ENCODE peak calls at places on chromosomes 3 and 15, in six cellular contexts. One of them, this sample, is unnamed. For H3K9me3 and H3K27me3, the result is how much of the 10 kb centered on the place peaks cover.

GRCh38 chr15:25568751-25569150 is 129.9 kb upstream of the UBE3A start:
- DNase-seq in GM23248: peak
- DNase-seq in psoas muscle: no peak
- DNase-seq in thoracic aorta: peak
- DNase-seq in tibial artery: peak
- DNase-seq in cardiac muscle cell: no peak
- DNase-seq in this sample: no peak

GRCh38 chr3:124928333-124929202 is 6.0 kb downstream of the MUC13 start:
- DNase-seq in thoracic aorta: no peak
- DNase-seq in GM23248: peak
- DNase-seq in psoas muscle: peak
- DNase-seq in cardiac muscle cell: peak
- DNase-seq in tibial artery: peak
- DNase-seq in this sample: no peak

GRCh38 chr3:57110214-57110613 is 49.8 kb downstream of the SPATA12 start:
- DNase-seq in cardiac muscle cell: no peak
- DNase-seq in GM23248: no peak
- DNase-seq in thoracic aorta: no peak
- DNase-seq in tibial artery: no peak
- DNase-seq in psoas muscle: no peak
- DNase-seq in this sample: no peak

GRCh38 chr15:84992157-84992940 is 10.7 kb downstream of the PDE8A start:
- DNase-seq in thoracic aorta: no peak
- DNase-seq in tibial artery: no peak
- DNase-seq in psoas muscle: no peak
- DNase-seq in cardiac muscle cell: peak
- DNase-seq in GM23248: peak
- DNase-seq in this sample: no peak

GRCh38 chr15:57160823-57161560 is 215.3 kb upstream of the CGNL1 start:
- DNase-seq in GM23248: peak
- DNase-seq in thoracic aorta: no peak
- DNase-seq in cardiac muscle cell: no peak
- DNase-seq in tibial artery: no peak
- DNase-seq in psoas muscle: no peak
- DNase-seq in this sample: no peak

GRCh38 chr3:172520332-172520831 is 2.8 kb downstream of the TNFSF10 start:
- DNase-seq in psoas muscle: no peak
- DNase-seq in GM23248: peak
- DNase-seq in thoracic aorta: no peak
- DNase-seq in tibial artery: no peak
- DNase-seq in cardiac muscle cell: peak
- DNase-seq in this sample: no peak

GRCh38 chr3:45154641-45155147 is 8.5 kb upstream of the CDCP1 start:
- DNase-seq in cardiac muscle cell: no peak
- DNase-seq in thoracic aorta: no peak
- DNase-seq in GM23248: peak
- DNase-seq in psoas muscle: no peak
- DNase-seq in tibial artery: no peak
- DNase-seq in this sample: no peak

GRCh38 chr3:147572970-147573340 is 163.8 kb downstream of the ZIC1 start:
- DNase-seq in tibial artery: no peak
- DNase-seq in psoas muscle: no peak
- DNase-seq in GM23248: peak
- DNase-seq in thoracic aorta: no peak
- DNase-seq in cardiac muscle cell: no peak
- DNase-seq in this sample: no peak

GRCh38 chr15:67863442-67863987 is 23.7 kb upstream of the RNU6-1 start:
- DNase-seq in cardiac muscle cell: peak
- DNase-seq in GM23248: peak
- DNase-seq in tibial artery: peak
- DNase-seq in psoas muscle: peak
- DNase-seq in thoracic aorta: peak
- DNase-seq in this sample: peak

GRCh38 chr15:76764004-76764403 is 141.1 kb downstream of the SCAPER start:
- DNase-seq in psoas muscle: no peak
- DNase-seq in thoracic aorta: no peak
- DNase-seq in tibial artery: no peak
- DNase-seq in GM23248: no peak
- DNase-seq in cardiac muscle cell: no peak
- DNase-seq in this sample: no peak

GRCh38 chr15:78396976-78397375 is 41.0 kb upstream of the IREB2 start:
- DNase-seq in cardiac muscle cell: peak
- DNase-seq in tibial artery: no peak
- DNase-seq in psoas muscle: peak
- DNase-seq in GM23248: peak
- DNase-seq in thoracic aorta: no peak
- DNase-seq in this sample: peak

GRCh38 chr3:15241341-15241740 is 35.3 kb downstream of the CAPN7 start:
- DNase-seq in thoracic aorta: no peak
- DNase-seq in cardiac muscle cell: peak
- DNase-seq in GM23248: peak
- DNase-seq in tibial artery: no peak
- DNase-seq in psoas muscle: peak
- DNase-seq in this sample: no peak

GRCh38 chr3:60742606-60743145 is 508.6 kb downstream of the FHIT start:
- DNase-seq in GM23248: peak
- DNase-seq in psoas muscle: peak
- DNase-seq in thoracic aorta: no peak
- DNase-seq in cardiac muscle cell: peak
- DNase-seq in tibial artery: no peak
- DNase-seq in this sample: no peak

GRCh38 chr3:46490338-46491084 is 7.3 kb upstream of the RTP3 start:
- DNase-seq in thoracic aorta: no peak
- DNase-seq in psoas muscle: no peak
- DNase-seq in cardiac muscle cell: peak
- DNase-seq in GM23248: peak
- DNase-seq in tibial artery: no peak
- DNase-seq in this sample: no peak

GRCh38 chr3:64332461-64333350 is 107.4 kb upstream of the PRICKLE2 start:
- DNase-seq in cardiac muscle cell: no peak
- DNase-seq in psoas muscle: no peak
- DNase-seq in tibial artery: no peak
- DNase-seq in thoracic aorta: no peak
- DNase-seq in GM23248: peak
- DNase-seq in this sample: no peak

GRCh38 chr15:57861805-57862586 is 155.5 kb downstream of the POLR2M start:
- DNase-seq in GM23248: peak
- DNase-seq in thoracic aorta: no peak
- DNase-seq in cardiac muscle cell: peak
- DNase-seq in psoas muscle: no peak
- DNase-seq in tibial artery: no peak
- DNase-seq in this sample: no peak

GRCh38 chr15:72009207-72009606 is 108.7 kb downstream of the MYO9A start:
- DNase-seq in psoas muscle: no peak
- DNase-seq in cardiac muscle cell: no peak
- DNase-seq in GM23248: no peak
- DNase-seq in tibial artery: no peak
- DNase-seq in thoracic aorta: no peak
- DNase-seq in this sample: no peak

GRCh38 chr3:193843447-193844301 is 250.7 kb downstream of the OPA1 start:
- DNase-seq in thoracic aorta: no peak
- DNase-seq in psoas muscle: no peak
- DNase-seq in GM23248: no peak
- DNase-seq in tibial artery: no peak
- DNase-seq in cardiac muscle cell: no peak
- DNase-seq in this sample: no peak

GRCh38 chr3:122760457-122761271 is 33.0 kb downstream of the HSPBAP1 start:
- DNase-seq in GM23248: no peak
- DNase-seq in tibial artery: no peak
- DNase-seq in psoas muscle: no peak
- DNase-seq in cardiac muscle cell: peak
- DNase-seq in thoracic aorta: no peak
- DNase-seq in this sample: no peak

GRCh38 chr3:110647586-110647985 is 424.0 kb upstream of the NECTIN3 start:
- DNase-seq in cardiac muscle cell: no peak
- DNase-seq in GM23248: no peak
- DNase-seq in tibial artery: no peak
- DNase-seq in thoracic aorta: no peak
- DNase-seq in psoas muscle: no peak
- DNase-seq in this sample: no peak

GRCh38 chr15:29141206-29141907 is 128.3 kb downstream of the NSMCE3 start:
- DNase-seq in thoracic aorta: no peak
- DNase-seq in psoas muscle: no peak
- DNase-seq in cardiac muscle cell: no peak
- DNase-seq in tibial artery: peak
- DNase-seq in GM23248: no peak
- DNase-seq in this sample: no peak

GRCh38 chr15:64521726-64522164 is 61.4 kb downstream of the ZNF609 start:
- DNase-seq in tibial artery: no peak
- DNase-seq in cardiac muscle cell: peak
- DNase-seq in GM23248: peak
- DNase-seq in thoracic aorta: no peak
- DNase-seq in psoas muscle: peak
- DNase-seq in this sample: no peak

GRCh38 chr15:86685263-86685662 is 605.6 kb downstream of the AGBL1 start:
- DNase-seq in GM23248: no peak
- DNase-seq in psoas muscle: no peak
- DNase-seq in tibial artery: no peak
- DNase-seq in cardiac muscle cell: no peak
- DNase-seq in thoracic aorta: no peak
- DNase-seq in this sample: no peak

GRCh38 chr15:91867581-91868026 is 14.1 kb downstream of the SLCO3A1 start:
- DNase-seq in psoas muscle: peak
- DNase-seq in tibial artery: peak
- DNase-seq in thoracic aorta: peak
- DNase-seq in GM23248: peak
- DNase-seq in cardiac muscle cell: peak
- DNase-seq in this sample: peak

GRCh38 chr15:95409924-95410323 is 920.6 kb upstream of the NR2F2 start:
- DNase-seq in tibial artery: no peak
- DNase-seq in thoracic aorta: no peak
- DNase-seq in cardiac muscle cell: no peak
- DNase-seq in GM23248: no peak
- DNase-seq in psoas muscle: no peak
- DNase-seq in this sample: no peak

GRCh38 chr3:132543016-132543739 is 53.9 kb upstream of the ACKR4 start:
- DNase-seq in psoas muscle: no peak
- DNase-seq in GM23248: peak
- DNase-seq in thoracic aorta: no peak
- DNase-seq in tibial artery: no peak
- DNase-seq in cardiac muscle cell: peak
- DNase-seq in this sample: no peak

GRCh38 chr15:63256433-63256884 is 20.9 kb upstream of the APH1B start:
- DNase-seq in psoas muscle: no peak
- DNase-seq in tibial artery: no peak
- DNase-seq in cardiac muscle cell: peak
- DNase-seq in GM23248: peak
- DNase-seq in thoracic aorta: no peak
- DNase-seq in this sample: no peak

GRCh38 chr15:77251662-77252061 is 168.2 kb downstream of the PEAK1 start:
- DNase-seq in psoas muscle: no peak
- DNase-seq in cardiac muscle cell: peak
- DNase-seq in thoracic aorta: no peak
- DNase-seq in tibial artery: no peak
- DNase-seq in GM23248: peak
- DNase-seq in this sample: no peak

GRCh38 chr3:192170031-192170430 is 557.3 kb downstream of the FGF12 start:
- DNase-seq in GM23248: no peak
- DNase-seq in psoas muscle: no peak
- DNase-seq in tibial artery: no peak
- DNase-seq in cardiac muscle cell: no peak
- DNase-seq in thoracic aorta: no peak
- DNase-seq in this sample: no peak

GRCh38 chr15:22918056-22918455 is 62.1 kb downstream of the CYFIP1 start:
- DNase-seq in thoracic aorta: no peak
- DNase-seq in cardiac muscle cell: no peak
- DNase-seq in psoas muscle: no peak
- DNase-seq in tibial artery: no peak
- DNase-seq in GM23248: peak
- DNase-seq in this sample: no peak

GRCh38 chr3:3665546-3665945 is 133.7 kb upstream of the LRRN1 start:
- DNase-seq in tibial artery: no peak
- DNase-seq in psoas muscle: no peak
- DNase-seq in thoracic aorta: no peak
- DNase-seq in cardiac muscle cell: no peak
- DNase-seq in GM23248: no peak
- DNase-seq in this sample: no peak

GRCh38 chr3:31934018-31934417 is 47.0 kb downstream of the OSBPL10 start:
- DNase-seq in psoas muscle: no peak
- DNase-seq in GM23248: no peak
- DNase-seq in cardiac muscle cell: peak
- DNase-seq in thoracic aorta: no peak
- DNase-seq in tibial artery: no peak
- DNase-seq in this sample: no peak

GRCh38 chr3:125231895-125232294 is 19.3 kb upstream of the SLC12A8 start:
- DNase-seq in cardiac muscle cell: peak
- DNase-seq in tibial artery: no peak
- DNase-seq in psoas muscle: no peak
- DNase-seq in thoracic aorta: no peak
- DNase-seq in GM23248: peak
- DNase-seq in this sample: no peak

GRCh38 chr3:36942632-36943248 is 2.1 kb downstream of the TRANK1 start:
- DNase-seq in thoracic aorta: no peak
- DNase-seq in cardiac muscle cell: no peak
- DNase-seq in psoas muscle: no peak
- DNase-seq in tibial artery: no peak
- DNase-seq in GM23248: no peak
- DNase-seq in this sample: no peak
- H3K9me3 ChIP-seq in thoracic aorta: under half
- H3K9me3 ChIP-seq in cardiac muscle cell: under half
- H3K9me3 ChIP-seq in psoas muscle: under half
- H3K9me3 ChIP-seq in tibial artery: under half
- H3K9me3 ChIP-seq in GM23248: under half
- H3K9me3 ChIP-seq in this sample: under half

DNA sequence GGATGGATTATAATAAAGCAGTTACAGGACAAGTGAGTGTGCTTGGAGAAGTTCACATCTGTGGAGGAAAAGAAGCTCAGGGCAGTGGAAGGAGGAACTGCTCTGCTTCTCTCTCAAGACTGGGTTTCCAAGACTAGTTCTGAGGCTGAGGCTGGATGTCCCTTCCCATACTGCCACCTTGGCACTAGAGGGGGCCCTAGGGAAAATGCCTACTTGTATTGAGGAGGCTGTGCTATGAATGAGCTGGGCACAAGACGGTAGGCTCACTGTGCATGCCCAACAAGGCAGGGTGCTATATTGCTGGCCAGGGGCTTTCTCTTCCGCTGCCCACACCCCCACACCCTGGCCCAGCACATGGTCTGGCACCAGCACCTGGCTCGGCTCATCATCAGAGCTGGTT is 65.2 kb downstream of the SLCO2A1 start:
- DNase-seq in cardiac muscle cell: no peak
- DNase-seq in psoas muscle: no peak
- DNase-seq in tibial artery: no peak
- DNase-seq in thoracic aorta: no peak
- DNase-seq in GM23248: peak
- DNase-seq in this sample: no peak
- H3K4me3 ChIP-seq in cardiac muscle cell: no peak
- H3K4me3 ChIP-seq in psoas muscle: no peak
- H3K4me3 ChIP-seq in tibial artery: no peak
- H3K4me3 ChIP-seq in thoracic aorta: no peak
- H3K4me3 ChIP-seq in GM23248: no peak
- H3K4me3 ChIP-seq in this sample: no peak

GRCh38 chr3:171363211-171363610 is 97.0 kb downstream of the TNIK start:
- DNase-seq in cardiac muscle cell: no peak
- DNase-seq in tibial artery: no peak
- DNase-seq in GM23248: no peak
- DNase-seq in psoas muscle: no peak
- DNase-seq in thoracic aorta: no peak
- DNase-seq in this sample: no peak
- H3K27me3 ChIP-seq in cardiac muscle cell: under half
- H3K27me3 ChIP-seq in tibial artery: under half
- H3K27me3 ChIP-seq in GM23248: under half
- H3K27me3 ChIP-seq in psoas muscle: under half
- H3K27me3 ChIP-seq in thoracic aorta: under half
- H3K27me3 ChIP-seq in this sample: under half

GRCh38 chr3:6041894-6042293 is 819.0 kb upstream of the GRM7 start:
- DNase-seq in thoracic aorta: no peak
- DNase-seq in cardiac muscle cell: no peak
- DNase-seq in psoas muscle: no peak
- DNase-seq in tibial artery: no peak
- DNase-seq in GM23248: no peak
- DNase-seq in this sample: no peak
- H3K9me3 ChIP-seq in thoracic aorta: under half
- H3K9me3 ChIP-seq in cardiac muscle cell: under half
- H3K9me3 ChIP-seq in psoas muscle: under half
- H3K9me3 ChIP-seq in tibial artery: under half
- H3K9me3 ChIP-seq in GM23248: under half
- H3K9me3 ChIP-seq in this sample: under half

This sample was measured in left lung.